ENCODE peak calls at places on chromosome 18, in seven cellular contexts. One of them, this sample, is unnamed.

GRCh38 chr18:51234117-51235010 is 36.9 kb upstream of the MEX3C start:
- DNase-seq in activated B cell treated with CpG ODN at 0.5 μM for 24 hours: no peak
- DNase-seq in GM10248: no peak
- DNase-seq in epithelial cell of esophagus: peak
- DNase-seq in mesothelial cell of epicardium: no peak
- DNase-seq in AG10803: no peak
- DNase-seq in GM06990: no peak
- DNase-seq in this sample: no peak

GRCh38 chr18:48142353-48142752 is 211.9 kb upstream of the SMAD2 start:
- DNase-seq in GM06990: no peak
- DNase-seq in AG10803: no peak
- DNase-seq in mesothelial cell of epicardium: no peak
- DNase-seq in GM10248: no peak
- DNase-seq in activated B cell treated with CpG ODN at 0.5 μM for 24 hours: no peak
- DNase-seq in epithelial cell of esophagus: no peak
- DNase-seq in this sample: no peak

GRCh38 chr18:62365420-62365819 is 40.3 kb downstream of the TNFRSF11A start:
- DNase-seq in mesothelial cell of epicardium: no peak
- DNase-seq in activated B cell treated with CpG ODN at 0.5 μM for 24 hours: no peak
- DNase-seq in GM10248: no peak
- DNase-seq in AG10803: no peak
- DNase-seq in GM06990: no peak
- DNase-seq in epithelial cell of esophagus: no peak
- DNase-seq in this sample: no peak

GRCh38 chr18:50277935-50278334 is 3.4 kb downstream of the MBD1 start:
- DNase-seq in GM06990: no peak
- DNase-seq in mesothelial cell of epicardium: no peak
- DNase-seq in activated B cell treated with CpG ODN at 0.5 μM for 24 hours: no peak
- DNase-seq in GM10248: no peak
- DNase-seq in epithelial cell of esophagus: peak
- DNase-seq in AG10803: no peak
- DNase-seq in this sample: peak

GRCh38 chr18:47949197-47949596 is 18.7 kb upstream of the SMAD2 start:
- DNase-seq in mesothelial cell of epicardium: no peak
- DNase-seq in GM10248: no peak
- DNase-seq in activated B cell treated with CpG ODN at 0.5 μM for 24 hours: no peak
- DNase-seq in AG10803: no peak
- DNase-seq in epithelial cell of esophagus: no peak
- DNase-seq in GM06990: no peak
- DNase-seq in this sample: peak

GRCh38 chr18:58599106-58599505 is 29.8 kb downstream of the ALPK2 start:
- DNase-seq in epithelial cell of esophagus: peak
- DNase-seq in AG10803: no peak
- DNase-seq in GM10248: no peak
- DNase-seq in activated B cell treated with CpG ODN at 0.5 μM for 24 hours: no peak
- DNase-seq in GM06990: no peak
- DNase-seq in mesothelial cell of epicardium: no peak
- DNase-seq in this sample: no peak

GRCh38 chr18:46715062-46715461 is 41.8 kb downstream of the ST8SIA5 start:
- DNase-seq in epithelial cell of esophagus: no peak
- DNase-seq in GM06990: no peak
- DNase-seq in GM10248: no peak
- DNase-seq in mesothelial cell of epicardium: no peak
- DNase-seq in activated B cell treated with CpG ODN at 0.5 μM for 24 hours: no peak
- DNase-seq in AG10803: no peak
- DNase-seq in this sample: no peak

GRCh38 chr18:8730080-8730827 is 24.9 kb downstream of the MTCL1 start:
- DNase-seq in GM06990: no peak
- DNase-seq in mesothelial cell of epicardium: no peak
- DNase-seq in activated B cell treated with CpG ODN at 0.5 μM for 24 hours: no peak
- DNase-seq in AG10803: no peak
- DNase-seq in epithelial cell of esophagus: peak
- DNase-seq in GM10248: no peak
- DNase-seq in this sample: no peak

GRCh38 chr18:21682276-21683051 is 22.1 kb downstream of the ABHD3 start:
- DNase-seq in mesothelial cell of epicardium: no peak
- DNase-seq in GM06990: peak
- DNase-seq in activated B cell treated with CpG ODN at 0.5 μM for 24 hours: no peak
- DNase-seq in GM10248: peak
- DNase-seq in AG10803: peak
- DNase-seq in epithelial cell of esophagus: peak
- DNase-seq in this sample: peak

GRCh38 chr18:49959176-49959575 is 145.8 kb upstream of the ACAA2 start:
- DNase-seq in GM06990: peak
- DNase-seq in activated B cell treated with CpG ODN at 0.5 μM for 24 hours: no peak
- DNase-seq in AG10803: no peak
- DNase-seq in mesothelial cell of epicardium: no peak
- DNase-seq in GM10248: peak
- DNase-seq in epithelial cell of esophagus: no peak
- DNase-seq in this sample: no peak

GRCh38 chr18:42525905-42526304 is 570.9 kb downstream of the PIK3C3 start:
- DNase-seq in GM10248: no peak
- DNase-seq in activated B cell treated with CpG ODN at 0.5 μM for 24 hours: no peak
- DNase-seq in AG10803: no peak
- DNase-seq in mesothelial cell of epicardium: no peak
- DNase-seq in GM06990: no peak
- DNase-seq in epithelial cell of esophagus: no peak
- DNase-seq in this sample: no peak

GRCh38 chr18:23723121-23723520 is 33.9 kb downstream of the LAMA3 start:
- DNase-seq in GM10248: no peak
- DNase-seq in AG10803: peak
- DNase-seq in activated B cell treated with CpG ODN at 0.5 μM for 24 hours: no peak
- DNase-seq in mesothelial cell of epicardium: no peak
- DNase-seq in epithelial cell of esophagus: no peak
- DNase-seq in GM06990: no peak
- DNase-seq in this sample: no peak

GRCh38 chr18:22345733-22346132 is 72.0 kb downstream of the CTAGE1 start:
- DNase-seq in mesothelial cell of epicardium: no peak
- DNase-seq in epithelial cell of esophagus: no peak
- DNase-seq in activated B cell treated with CpG ODN at 0.5 μM for 24 hours: no peak
- DNase-seq in AG10803: peak
- DNase-seq in GM06990: no peak
- DNase-seq in GM10248: no peak
- DNase-seq in this sample: no peak

GRCh38 chr18:7488571-7488970 is 78.5 kb upstream of the PTPRM start:
- DNase-seq in GM06990: no peak
- DNase-seq in GM10248: no peak
- DNase-seq in AG10803: no peak
- DNase-seq in mesothelial cell of epicardium: no peak
- DNase-seq in activated B cell treated with CpG ODN at 0.5 μM for 24 hours: no peak
- DNase-seq in epithelial cell of esophagus: no peak
- DNase-seq in this sample: no peak

DNA sequence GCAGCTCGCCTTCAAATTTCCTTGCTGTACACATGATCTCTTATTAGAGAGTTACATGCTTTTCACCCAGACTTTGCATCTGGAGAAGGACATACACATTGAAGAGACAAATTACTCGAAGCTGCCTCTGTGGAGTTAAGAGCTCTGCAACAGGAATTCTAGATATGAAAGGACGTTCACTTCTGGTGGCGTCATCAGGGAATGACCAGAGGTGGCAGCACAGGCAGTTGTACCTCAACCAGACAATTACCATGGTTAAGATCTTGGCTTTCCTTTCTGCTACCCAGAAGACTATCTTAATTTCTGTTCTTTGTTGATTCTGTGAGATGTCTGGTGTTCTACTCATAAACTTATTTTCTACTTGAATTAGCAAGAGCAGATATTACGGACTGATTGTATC is 39.1 kb upstream of the MC4R start:
- DNase-seq in AG10803: no peak
- DNase-seq in GM10248: no peak
- DNase-seq in mesothelial cell of epicardium: no peak
- DNase-seq in GM06990: no peak
- DNase-seq in activated B cell treated with CpG ODN at 0.5 μM for 24 hours: no peak
- DNase-seq in epithelial cell of esophagus: peak
- DNase-seq in this sample: no peak
- TF ChIP-seq CTCF in AG10803: peak
- TF ChIP-seq CTCF in GM10248: no peak
- TF ChIP-seq CTCF in mesothelial cell of epicardium: no peak
- TF ChIP-seq CTCF in GM06990: peak
- TF ChIP-seq CTCF in activated B cell treated with CpG ODN at 0.5 μM for 24 hours: no peak
- TF ChIP-seq CTCF in epithelial cell of esophagus: peak
- TF ChIP-seq CTCF in this sample: peak

GRCh38 chr18:79361766-79362522 is 33.8 kb upstream of the NFATC1 start:
- DNase-seq in GM06990: no peak
- DNase-seq in epithelial cell of esophagus: peak
- DNase-seq in activated B cell treated with CpG ODN at 0.5 μM for 24 hours: no peak
- DNase-seq in mesothelial cell of epicardium: no peak
- DNase-seq in AG10803: no peak
- DNase-seq in GM10248: no peak
- DNase-seq in this sample: peak

GRCh38 chr18:79365701-79366100 is 30.0 kb upstream of the NFATC1 start:
- DNase-seq in epithelial cell of esophagus: no peak
- DNase-seq in mesothelial cell of epicardium: no peak
- DNase-seq in AG10803: no peak
- DNase-seq in GM06990: no peak
- DNase-seq in activated B cell treated with CpG ODN at 0.5 μM for 24 hours: no peak
- DNase-seq in GM10248: no peak
- DNase-seq in this sample: peak

GRCh38 chr18:79356435-79356834 is 39.3 kb upstream of the NFATC1 start:
- DNase-seq in epithelial cell of esophagus: no peak
- DNase-seq in activated B cell treated with CpG ODN at 0.5 μM for 24 hours: no peak
- DNase-seq in GM10248: peak
- DNase-seq in mesothelial cell of epicardium: no peak
- DNase-seq in GM06990: no peak
- DNase-seq in AG10803: no peak
- DNase-seq in this sample: no peak

GRCh38 chr18:79355433-79356335 is 40.0 kb upstream of the NFATC1 start:
- DNase-seq in GM10248: no peak
- DNase-seq in activated B cell treated with CpG ODN at 0.5 μM for 24 hours: no peak
- DNase-seq in mesothelial cell of epicardium: no peak
- DNase-seq in AG10803: no peak
- DNase-seq in epithelial cell of esophagus: no peak
- DNase-seq in GM06990: no peak
- DNase-seq in this sample: no peak

GRCh38 chr18:79360933-79361332 is 34.8 kb upstream of the NFATC1 start:
- DNase-seq in epithelial cell of esophagus: no peak
- DNase-seq in AG10803: no peak
- DNase-seq in activated B cell treated with CpG ODN at 0.5 μM for 24 hours: no peak
- DNase-seq in GM10248: no peak
- DNase-seq in GM06990: no peak
- DNase-seq in mesothelial cell of epicardium: no peak
- DNase-seq in this sample: no peak
- TF ChIP-seq CTCF in epithelial cell of esophagus: no peak
- TF ChIP-seq CTCF in AG10803: no peak
- TF ChIP-seq CTCF in activated B cell treated with CpG ODN at 0.5 μM for 24 hours: no peak
- TF ChIP-seq CTCF in GM10248: no peak
- TF ChIP-seq CTCF in GM06990: no peak
- TF ChIP-seq CTCF in mesothelial cell of epicardium: no peak
- TF ChIP-seq CTCF in this sample: no peak

DNA sequence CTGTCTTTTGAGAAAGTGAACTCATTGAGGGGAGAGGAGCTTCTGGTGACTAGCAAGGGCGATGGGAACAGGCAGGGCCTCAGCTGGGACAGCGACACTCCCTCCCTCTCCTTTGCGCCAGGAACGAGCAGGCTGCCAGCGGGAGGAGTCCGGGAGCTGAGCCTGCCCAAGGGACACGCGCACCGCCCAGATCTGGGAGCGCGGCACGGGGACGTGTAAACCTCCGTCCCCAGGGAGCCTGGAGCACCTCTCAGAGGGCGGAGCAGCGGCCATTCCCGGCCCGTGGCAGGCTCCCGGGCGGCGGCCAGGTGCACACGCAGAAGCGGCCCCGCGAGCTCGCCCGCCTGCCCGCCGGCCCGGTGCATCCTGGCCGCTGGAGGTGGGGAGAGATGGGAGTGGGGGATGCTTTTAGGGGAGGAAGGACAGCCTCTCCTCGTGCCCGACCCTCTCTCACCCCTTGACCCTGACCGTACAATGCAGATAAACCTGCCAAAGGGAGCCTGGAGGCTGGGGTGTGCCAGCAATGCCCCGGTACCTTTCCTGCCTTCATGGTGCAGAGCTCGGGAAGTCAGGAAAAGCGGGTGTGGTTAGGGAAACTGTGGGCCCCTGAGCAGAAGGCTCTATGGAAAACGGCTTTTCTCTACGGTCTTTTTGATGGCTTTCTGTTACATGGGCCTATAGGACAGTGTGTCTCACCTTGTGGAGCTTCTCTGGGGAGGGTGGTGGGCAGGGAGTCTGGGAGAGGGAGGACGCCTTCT is 2.2 kb downstream of the AQP4 start:
- DNase-seq in mesothelial cell of epicardium: peak
- DNase-seq in epithelial cell of esophagus: peak
- DNase-seq in AG10803: no peak
- DNase-seq in GM06990: no peak
- DNase-seq in activated B cell treated with CpG ODN at 0.5 μM for 24 hours: no peak
- DNase-seq in GM10248: no peak
- DNase-seq in this sample: no peak
- TF ChIP-seq CTCF in mesothelial cell of epicardium: no peak
- TF ChIP-seq CTCF in epithelial cell of esophagus: no peak
- TF ChIP-seq CTCF in AG10803: no peak
- TF ChIP-seq CTCF in GM06990: no peak
- TF ChIP-seq CTCF in activated B cell treated with CpG ODN at 0.5 μM for 24 hours: no peak
- TF ChIP-seq CTCF in GM10248: no peak
- TF ChIP-seq CTCF in this sample: no peak

DNA sequence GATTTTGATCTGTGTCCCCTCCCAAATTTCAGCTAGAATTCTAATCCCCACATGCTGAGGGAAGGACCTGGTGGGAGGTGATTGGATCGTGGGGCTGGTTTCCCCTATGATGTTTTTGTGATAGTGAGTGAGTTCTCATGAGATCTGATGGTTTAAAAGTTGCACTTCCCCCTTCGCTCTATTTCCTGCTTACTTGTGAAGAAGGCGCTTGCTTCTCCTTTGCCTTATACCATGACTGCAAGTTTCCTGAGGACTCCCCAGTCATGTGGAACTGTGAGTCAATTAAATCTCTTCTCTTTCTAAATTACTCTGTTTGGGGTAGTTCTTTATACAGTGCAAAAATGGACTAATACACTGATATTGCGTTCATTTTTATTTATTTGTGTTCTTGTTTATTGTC is 636.8 kb upstream of the LINC00305 start:
- DNase-seq in GM06990: no peak
- DNase-seq in epithelial cell of esophagus: no peak
- DNase-seq in activated B cell treated with CpG ODN at 0.5 μM for 24 hours: no peak
- DNase-seq in AG10803: no peak
- DNase-seq in mesothelial cell of epicardium: no peak
- DNase-seq in GM10248: no peak
- DNase-seq in this sample: no peak
- TF ChIP-seq CTCF in GM06990: no peak
- TF ChIP-seq CTCF in epithelial cell of esophagus: no peak
- TF ChIP-seq CTCF in activated B cell treated with CpG ODN at 0.5 μM for 24 hours: no peak
- TF ChIP-seq CTCF in AG10803: no peak
- TF ChIP-seq CTCF in mesothelial cell of epicardium: no peak
- TF ChIP-seq CTCF in GM10248: no peak
- TF ChIP-seq CTCF in this sample: no peak

This sample was measured in foreskin fibroblast.